ENCODE peak calls at places on chromosomes 1 and 21, in nine cellular contexts. One of them, this sample, is unnamed.

GRCh38 chr21:37374026-37374425 is 7.5 kb downstream of the DYRK1A start:
- DNase-seq in right lobe of liver: no peak
- DNase-seq in endothelial cell of umbilical vein: peak; percentile 85
- DNase-seq in GM12892: no peak
- DNase-seq in heart left ventricle: no peak
- DNase-seq in A549: peak; percentile 49
- DNase-seq in H54: no peak
- DNase-seq in adrenal gland: no peak
- DNase-seq in Peyer's patch: no peak
- DNase-seq in this sample: peak; percentile 72

GRCh38 chr1:177627148-177627910 is 342.5 kb downstream of the SEC16B start:
- DNase-seq in right lobe of liver: no peak
- DNase-seq in endothelial cell of umbilical vein: no peak
- DNase-seq in GM12892: no peak
- DNase-seq in heart left ventricle: no peak
- DNase-seq in A549: no peak
- DNase-seq in H54: no peak
- DNase-seq in adrenal gland: no peak
- DNase-seq in Peyer's patch: no peak
- DNase-seq in this sample: no peak

GRCh38 chr1:223411309-223411708 is 18.1 kb downstream of the CCDC185 start:
- DNase-seq in right lobe of liver: no peak
- DNase-seq in endothelial cell of umbilical vein: no peak
- DNase-seq in GM12892: no peak
- DNase-seq in heart left ventricle: no peak
- DNase-seq in A549: no peak
- DNase-seq in H54: no peak
- DNase-seq in adrenal gland: no peak
- DNase-seq in Peyer's patch: no peak
- DNase-seq in this sample: peak; percentile 88

GRCh38 chr1:94617139-94617805 is 75.7 kb upstream of the F3 start:
- DNase-seq in right lobe of liver: no peak
- DNase-seq in endothelial cell of umbilical vein: no peak
- DNase-seq in GM12892: no peak
- DNase-seq in heart left ventricle: no peak
- DNase-seq in A549: no peak
- DNase-seq in H54: no peak
- DNase-seq in adrenal gland: peak; percentile 18
- DNase-seq in Peyer's patch: no peak
- DNase-seq in this sample: peak; percentile 87

GRCh38 chr1:154342132-154342531 is 16.8 kb downstream of the ATP8B2 start:
- DNase-seq in right lobe of liver: no peak
- DNase-seq in endothelial cell of umbilical vein: no peak
- DNase-seq in GM12892: no peak
- DNase-seq in heart left ventricle: no peak
- DNase-seq in A549: no peak
- DNase-seq in H54: no peak
- DNase-seq in adrenal gland: no peak
- DNase-seq in Peyer's patch: no peak
- DNase-seq in this sample: no peak

GRCh38 chr1:221794079-221794670 is 52.3 kb upstream of the DUSP10 start:
- DNase-seq in right lobe of liver: no peak
- DNase-seq in endothelial cell of umbilical vein: no peak
- DNase-seq in GM12892: no peak
- DNase-seq in heart left ventricle: no peak
- DNase-seq in A549: no peak
- DNase-seq in H54: no peak
- DNase-seq in adrenal gland: no peak
- DNase-seq in Peyer's patch: no peak
- DNase-seq in this sample: peak; percentile 77

GRCh38 chr1:154720328-154721301 is 112.6 kb upstream of the ADAR start:
- DNase-seq in right lobe of liver: no peak
- DNase-seq in endothelial cell of umbilical vein: no peak
- DNase-seq in GM12892: no peak
- DNase-seq in heart left ventricle: no peak
- DNase-seq in A549: no peak
- DNase-seq in H54: no peak
- DNase-seq in adrenal gland: no peak
- DNase-seq in Peyer's patch: no peak
- DNase-seq in this sample: no peak

GRCh38 chr21:28421716-28422480 is 570.8 kb downstream of the LTN1 start:
- DNase-seq in right lobe of liver: no peak
- DNase-seq in endothelial cell of umbilical vein: no peak
- DNase-seq in GM12892: no peak
- DNase-seq in heart left ventricle: no peak
- DNase-seq in A549: no peak
- DNase-seq in H54: no peak
- DNase-seq in adrenal gland: no peak
- DNase-seq in Peyer's patch: no peak
- DNase-seq in this sample: peak; percentile 78

GRCh38 chr1:220880726-220881506 is 1.7 kb downstream of the HLX start:
- DNase-seq in right lobe of liver: peak; percentile 90
- DNase-seq in endothelial cell of umbilical vein: no peak
- DNase-seq in GM12892: no peak
- DNase-seq in heart left ventricle: peak; percentile 69
- DNase-seq in A549: no peak
- DNase-seq in H54: no peak
- DNase-seq in adrenal gland: peak; percentile 84
- DNase-seq in Peyer's patch: peak; percentile 63
- DNase-seq in this sample: peak; percentile 87

GRCh38 chr1:117616356-117616755 is 10.5 kb downstream of the TENT5C start:
- DNase-seq in right lobe of liver: no peak
- DNase-seq in endothelial cell of umbilical vein: no peak
- DNase-seq in GM12892: no peak
- DNase-seq in heart left ventricle: no peak
- DNase-seq in A549: no peak
- DNase-seq in H54: no peak
- DNase-seq in adrenal gland: no peak
- DNase-seq in Peyer's patch: peak; percentile 59
- DNase-seq in this sample: no peak

GRCh38 chr21:15771311-15771710 is 41.5 kb downstream of the USP25 start:
- DNase-seq in right lobe of liver: no peak
- DNase-seq in endothelial cell of umbilical vein: no peak
- DNase-seq in GM12892: no peak
- DNase-seq in heart left ventricle: no peak
- DNase-seq in A549: no peak
- DNase-seq in H54: no peak
- DNase-seq in adrenal gland: no peak
- DNase-seq in Peyer's patch: no peak
- DNase-seq in this sample: no peak

GRCh38 chr1:41805771-41806471 is 112.8 kb downstream of the HIVEP3 start:
- DNase-seq in right lobe of liver: no peak
- DNase-seq in endothelial cell of umbilical vein: no peak
- DNase-seq in GM12892: no peak
- DNase-seq in heart left ventricle: no peak
- DNase-seq in A549: no peak
- DNase-seq in H54: no peak
- DNase-seq in adrenal gland: peak; percentile 30
- DNase-seq in Peyer's patch: no peak
- DNase-seq in this sample: no peak

GRCh38 chr21:33031152-33031551 is 5.4 kb downstream of the OLIG2 start:
- DNase-seq in right lobe of liver: no peak
- DNase-seq in endothelial cell of umbilical vein: no peak
- DNase-seq in GM12892: no peak
- DNase-seq in heart left ventricle: no peak
- DNase-seq in A549: no peak
- DNase-seq in H54: no peak
- DNase-seq in adrenal gland: no peak
- DNase-seq in Peyer's patch: no peak
- DNase-seq in this sample: no peak

GRCh38 chr1:27478098-27478497 is 11.9 kb downstream of the WASF2 start:
- DNase-seq in right lobe of liver: no peak
- DNase-seq in endothelial cell of umbilical vein: no peak
- DNase-seq in GM12892: no peak
- DNase-seq in heart left ventricle: no peak
- DNase-seq in A549: no peak
- DNase-seq in H54: no peak
- DNase-seq in adrenal gland: no peak
- DNase-seq in Peyer's patch: no peak
- DNase-seq in this sample: no peak

GRCh38 chr1:153542956-153543737 is 2.4 kb upstream of the S100A5 start:
- DNase-seq in right lobe of liver: no peak
- DNase-seq in endothelial cell of umbilical vein: no peak
- DNase-seq in GM12892: no peak
- DNase-seq in heart left ventricle: no peak
- DNase-seq in A549: no peak
- DNase-seq in H54: no peak
- DNase-seq in adrenal gland: no peak
- DNase-seq in Peyer's patch: peak; percentile 21
- DNase-seq in this sample: no peak

GRCh38 chr1:78240755-78241154 is 195.0 kb downstream of the GIPC2 start:
- DNase-seq in right lobe of liver: no peak
- DNase-seq in endothelial cell of umbilical vein: no peak
- DNase-seq in GM12892: no peak
- DNase-seq in heart left ventricle: no peak
- DNase-seq in A549: no peak
- DNase-seq in H54: no peak
- DNase-seq in adrenal gland: no peak
- DNase-seq in Peyer's patch: no peak
- DNase-seq in this sample: peak; percentile 26

GRCh38 chr1:31003613-31004230 is 61.8 kb downstream of the PUM1 start:
- DNase-seq in right lobe of liver: no peak
- DNase-seq in endothelial cell of umbilical vein: no peak
- DNase-seq in GM12892: no peak
- DNase-seq in heart left ventricle: no peak
- DNase-seq in A549: no peak
- DNase-seq in H54: no peak
- DNase-seq in adrenal gland: no peak
- DNase-seq in Peyer's patch: no peak
- DNase-seq in this sample: no peak

GRCh38 chr21:37793660-37794059 is 122.6 kb downstream of the KCNJ6 start:
- DNase-seq in right lobe of liver: no peak
- DNase-seq in endothelial cell of umbilical vein: no peak
- DNase-seq in GM12892: no peak
- DNase-seq in heart left ventricle: no peak
- DNase-seq in A549: no peak
- DNase-seq in H54: no peak
- DNase-seq in adrenal gland: no peak
- DNase-seq in Peyer's patch: no peak
- DNase-seq in this sample: peak; percentile 79

GRCh38 chr1:201907621-201908020 is 18.9 kb downstream of the SHISA4 start:
- DNase-seq in right lobe of liver: no peak
- DNase-seq in endothelial cell of umbilical vein: no peak
- DNase-seq in GM12892: no peak
- DNase-seq in heart left ventricle: no peak
- DNase-seq in A549: no peak
- DNase-seq in H54: no peak
- DNase-seq in adrenal gland: no peak
- DNase-seq in Peyer's patch: no peak
- DNase-seq in this sample: no peak

DNA sequence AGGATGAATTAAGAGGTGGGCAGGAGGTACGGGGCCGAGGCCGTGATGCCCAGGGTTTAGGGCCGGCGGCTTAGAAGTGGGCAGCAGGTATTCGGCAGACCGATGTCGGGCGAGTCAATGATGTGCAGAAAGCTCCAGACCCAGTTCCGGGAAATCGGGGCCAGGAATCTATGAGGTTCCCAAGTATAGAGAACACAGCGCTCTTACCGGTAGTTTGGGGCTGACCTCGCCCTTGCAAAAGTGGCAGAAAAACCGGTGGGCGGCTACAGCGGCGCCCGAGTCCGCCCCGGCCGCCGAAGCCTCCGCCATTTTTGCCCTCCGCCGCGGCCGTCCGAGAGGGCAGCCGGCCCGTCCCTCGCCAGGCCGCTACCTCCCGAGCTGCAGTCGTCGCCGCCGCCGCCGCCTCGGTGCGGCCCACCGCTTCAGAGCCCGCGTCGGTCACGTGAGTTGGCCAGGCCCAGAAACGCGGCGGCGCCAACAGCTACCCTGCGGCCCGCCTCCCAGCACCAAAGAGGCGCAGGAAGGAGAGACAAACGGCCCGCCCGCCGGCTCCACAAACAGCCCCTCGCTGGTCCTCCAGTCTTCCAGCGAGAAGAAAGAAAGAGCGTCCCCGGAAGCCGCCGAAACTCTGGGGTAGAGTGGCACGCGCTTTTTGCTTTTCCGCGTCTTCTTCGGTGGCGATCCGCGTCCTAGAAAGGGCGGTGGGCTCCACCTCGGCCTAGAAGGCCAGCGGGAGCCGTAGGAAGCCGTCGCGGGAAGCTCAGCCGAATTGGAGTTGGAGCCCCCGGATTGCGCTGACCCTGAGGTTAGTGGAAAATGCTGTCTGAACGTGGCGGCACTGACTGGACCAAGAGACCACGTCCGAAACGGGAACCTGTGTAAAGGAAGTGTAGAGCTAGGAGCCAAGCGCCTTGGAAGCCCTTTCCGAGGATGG is at the start of the genes POLR3C and RNF115:
- DNase-seq in right lobe of liver: peak; percentile 91
- DNase-seq in endothelial cell of umbilical vein: peak; percentile 90
- DNase-seq in GM12892: peak; percentile 86
- DNase-seq in heart left ventricle: peak; percentile 93
- DNase-seq in A549: peak; percentile 93
- DNase-seq in H54: peak; percentile 71
- DNase-seq in adrenal gland: peak; percentile 95
- DNase-seq in Peyer's patch: peak; percentile 93
- DNase-seq in this sample: peak; percentile 90
- TF ChIP-seq POLR2A in right lobe of liver: peak; percentile 98
- TF ChIP-seq POLR2A in endothelial cell of umbilical vein: peak; percentile 14
- TF ChIP-seq POLR2A in GM12892: peak; percentile 90
- TF ChIP-seq POLR2A in heart left ventricle: peak; percentile 61
- TF ChIP-seq POLR2A in A549: peak; percentile 60
- TF ChIP-seq POLR2A in H54: peak; percentile 83
- TF ChIP-seq POLR2A in adrenal gland: peak; percentile 93
- TF ChIP-seq POLR2A in Peyer's patch: peak; percentile 73
- TF ChIP-seq POLR2A in this sample: peak; percentile 77

GRCh38 chr1:226939439-226940028 is 560 bp upstream of the COQ8A start:
- DNase-seq in right lobe of liver: peak; percentile 70
- DNase-seq in endothelial cell of umbilical vein: no peak
- DNase-seq in GM12892: peak; percentile 51
- DNase-seq in heart left ventricle: peak; percentile 73
- DNase-seq in A549: no peak
- DNase-seq in H54: peak; percentile 33
- DNase-seq in adrenal gland: peak; percentile 81
- DNase-seq in Peyer's patch: peak; percentile 79
- DNase-seq in this sample: no peak
- TF ChIP-seq POLR2A in right lobe of liver: peak; percentile 93
- TF ChIP-seq POLR2A in endothelial cell of umbilical vein: peak; percentile 94
- TF ChIP-seq POLR2A in GM12892: peak; percentile 95
- TF ChIP-seq POLR2A in heart left ventricle: peak; percentile 54
- TF ChIP-seq POLR2A in A549: peak; percentile 97
- TF ChIP-seq POLR2A in H54: peak; percentile 99
- TF ChIP-seq POLR2A in adrenal gland: peak; percentile 99
- TF ChIP-seq POLR2A in Peyer's patch: peak; percentile 89
- TF ChIP-seq POLR2A in this sample: peak; percentile 70

GRCh38 chr1:26475989-26476388 is 3.7 kb downstream of the HMGN2 start:
- DNase-seq in right lobe of liver: no peak
- DNase-seq in endothelial cell of umbilical vein: no peak
- DNase-seq in GM12892: no peak
- DNase-seq in heart left ventricle: no peak
- DNase-seq in A549: no peak
- DNase-seq in H54: no peak
- DNase-seq in adrenal gland: no peak
- DNase-seq in Peyer's patch: no peak
- DNase-seq in this sample: no peak
- TF ChIP-seq POLR2A in right lobe of liver: no peak
- TF ChIP-seq POLR2A in endothelial cell of umbilical vein: no peak
- TF ChIP-seq POLR2A in GM12892: peak; percentile 3
- TF ChIP-seq POLR2A in heart left ventricle: no peak
- TF ChIP-seq POLR2A in A549: no peak
- TF ChIP-seq POLR2A in H54: no peak
- TF ChIP-seq POLR2A in adrenal gland: no peak
- TF ChIP-seq POLR2A in Peyer's patch: no peak
- TF ChIP-seq POLR2A in this sample: no peak

GRCh38 chr1:204377800-204378608 is 18.3 kb upstream of the PLEKHA6 start:
- DNase-seq in right lobe of liver: peak; percentile 50
- DNase-seq in endothelial cell of umbilical vein: peak; percentile 45
- DNase-seq in GM12892: no peak
- DNase-seq in heart left ventricle: peak; percentile 19
- DNase-seq in A549: peak; percentile 59
- DNase-seq in H54: peak; percentile 18
- DNase-seq in adrenal gland: no peak
- DNase-seq in Peyer's patch: peak; percentile 85
- DNase-seq in this sample: no peak
- TF ChIP-seq POLR2A in right lobe of liver: peak; percentile 37
- TF ChIP-seq POLR2A in endothelial cell of umbilical vein: no peak
- TF ChIP-seq POLR2A in GM12892: no peak
- TF ChIP-seq POLR2A in heart left ventricle: no peak
- TF ChIP-seq POLR2A in A549: peak; percentile 42
- TF ChIP-seq POLR2A in H54: no peak
- TF ChIP-seq POLR2A in adrenal gland: no peak
- TF ChIP-seq POLR2A in Peyer's patch: peak; percentile 78
- TF ChIP-seq POLR2A in this sample: no peak

This sample was measured in IMR-90.